ENCODE peak calls at places on chromosomes 5 and 9, in five cellular contexts. One of them, this sample, is unnamed.

GRCh38 chr9:68515304-68516017 is 25.2 kb downstream of the TMEM252 start:
- DNase-seq in NCI-H1092 treated with DMSO at 0.1 percent for 48 hours: no peak
- DNase-seq in NCI-H1694 treated with DMSO at 0.1 percent for 48 hours: no peak
- DNase-seq in LoVo: no peak
- DNase-seq in globus pallidus: no peak
- DNase-seq in this sample: no peak

GRCh38 chr5:174503461-174504265 is 220.7 kb upstream of the MSX2 start:
- DNase-seq in globus pallidus: peak
- DNase-seq in NCI-H1092 treated with DMSO at 0.1 percent for 48 hours: no peak
- DNase-seq in LoVo: peak
- DNase-seq in NCI-H1694 treated with DMSO at 0.1 percent for 48 hours: no peak
- DNase-seq in this sample: peak

GRCh38 chr5:139765409-139766217 is 30.0 kb upstream of the PSD2 start:
- DNase-seq in LoVo: peak
- DNase-seq in NCI-H1092 treated with DMSO at 0.1 percent for 48 hours: peak
- DNase-seq in NCI-H1694 treated with DMSO at 0.1 percent for 48 hours: peak
- DNase-seq in globus pallidus: peak
- DNase-seq in this sample: peak

GRCh38 chr5:168987540-168988300 is 313.2 kb downstream of the SLIT3 start:
- DNase-seq in NCI-H1092 treated with DMSO at 0.1 percent for 48 hours: peak
- DNase-seq in LoVo: peak
- DNase-seq in NCI-H1694 treated with DMSO at 0.1 percent for 48 hours: peak
- DNase-seq in globus pallidus: peak
- DNase-seq in this sample: peak

GRCh38 chr9:107737610-107737986 is 248.0 kb upstream of the KLF4 start:
- DNase-seq in NCI-H1694 treated with DMSO at 0.1 percent for 48 hours: no peak
- DNase-seq in LoVo: no peak
- DNase-seq in globus pallidus: no peak
- DNase-seq in NCI-H1092 treated with DMSO at 0.1 percent for 48 hours: no peak
- DNase-seq in this sample: no peak

GRCh38 chr5:171336486-171337206 is 27.6 kb downstream of the TLX3 start:
- DNase-seq in NCI-H1694 treated with DMSO at 0.1 percent for 48 hours: peak
- DNase-seq in LoVo: peak
- DNase-seq in globus pallidus: peak
- DNase-seq in NCI-H1092 treated with DMSO at 0.1 percent for 48 hours: peak
- DNase-seq in this sample: peak

GRCh38 chr9:126146254-126147145 is 180.1 kb upstream of the MVB12B start:
- DNase-seq in NCI-H1694 treated with DMSO at 0.1 percent for 48 hours: no peak
- DNase-seq in NCI-H1092 treated with DMSO at 0.1 percent for 48 hours: peak
- DNase-seq in globus pallidus: no peak
- DNase-seq in LoVo: peak
- DNase-seq in this sample: no peak

GRCh38 chr9:86470326-86470725 is 116.1 kb upstream of the TUT7 start:
- DNase-seq in NCI-H1092 treated with DMSO at 0.1 percent for 48 hours: no peak
- DNase-seq in NCI-H1694 treated with DMSO at 0.1 percent for 48 hours: no peak
- DNase-seq in globus pallidus: no peak
- DNase-seq in LoVo: no peak
- DNase-seq in this sample: no peak

GRCh38 chr5:119355636-119356383 is at the start of gene TNFAIP8:
- DNase-seq in globus pallidus: peak
- DNase-seq in LoVo: no peak
- DNase-seq in NCI-H1092 treated with DMSO at 0.1 percent for 48 hours: peak
- DNase-seq in NCI-H1694 treated with DMSO at 0.1 percent for 48 hours: no peak
- DNase-seq in this sample: peak

GRCh38 chr5:32390819-32391591 is 53.5 kb downstream of the ZFR start:
- DNase-seq in LoVo: no peak
- DNase-seq in NCI-H1092 treated with DMSO at 0.1 percent for 48 hours: no peak
- DNase-seq in NCI-H1694 treated with DMSO at 0.1 percent for 48 hours: no peak
- DNase-seq in globus pallidus: no peak
- DNase-seq in this sample: no peak

GRCh38 chr9:117744856-117745389 is 40.7 kb downstream of the TLR4 start:
- DNase-seq in NCI-H1694 treated with DMSO at 0.1 percent for 48 hours: no peak
- DNase-seq in LoVo: no peak
- DNase-seq in NCI-H1092 treated with DMSO at 0.1 percent for 48 hours: peak
- DNase-seq in globus pallidus: peak
- DNase-seq in this sample: no peak

GRCh38 chr5:169354263-169354662 is 53.3 kb upstream of the SLIT3 start:
- DNase-seq in LoVo: no peak
- DNase-seq in globus pallidus: no peak
- DNase-seq in NCI-H1694 treated with DMSO at 0.1 percent for 48 hours: no peak
- DNase-seq in NCI-H1092 treated with DMSO at 0.1 percent for 48 hours: no peak
- DNase-seq in this sample: no peak

GRCh38 chr5:79237735-79238560 is 2.0 kb downstream of the JMY start:
- DNase-seq in LoVo: no peak
- DNase-seq in NCI-H1694 treated with DMSO at 0.1 percent for 48 hours: no peak
- DNase-seq in NCI-H1092 treated with DMSO at 0.1 percent for 48 hours: no peak
- DNase-seq in globus pallidus: no peak
- DNase-seq in this sample: no peak

GRCh38 chr5:66230551-66230950 is 86.5 kb downstream of the SREK1 start:
- DNase-seq in LoVo: no peak
- DNase-seq in NCI-H1092 treated with DMSO at 0.1 percent for 48 hours: peak
- DNase-seq in globus pallidus: no peak
- DNase-seq in NCI-H1694 treated with DMSO at 0.1 percent for 48 hours: no peak
- DNase-seq in this sample: no peak

GRCh38 chr5:159341145-159341544 is 10.9 kb upstream of the IL12B start:
- DNase-seq in LoVo: no peak
- DNase-seq in NCI-H1092 treated with DMSO at 0.1 percent for 48 hours: no peak
- DNase-seq in globus pallidus: no peak
- DNase-seq in NCI-H1694 treated with DMSO at 0.1 percent for 48 hours: no peak
- DNase-seq in this sample: no peak

GRCh38 chr9:119291554-119291953 is 77.7 kb downstream of the BRINP1 start:
- DNase-seq in NCI-H1694 treated with DMSO at 0.1 percent for 48 hours: no peak
- DNase-seq in NCI-H1092 treated with DMSO at 0.1 percent for 48 hours: no peak
- DNase-seq in LoVo: no peak
- DNase-seq in globus pallidus: no peak
- DNase-seq in this sample: no peak

GRCh38 chr9:69476016-69476415 is 151.0 kb downstream of the ENTREP1 start:
- DNase-seq in LoVo: no peak
- DNase-seq in NCI-H1092 treated with DMSO at 0.1 percent for 48 hours: no peak
- DNase-seq in globus pallidus: no peak
- DNase-seq in NCI-H1694 treated with DMSO at 0.1 percent for 48 hours: no peak
- DNase-seq in this sample: no peak

GRCh38 chr5:132389453-132390286 is 20.2 kb downstream of the SLC22A5 start:
- DNase-seq in globus pallidus: no peak
- DNase-seq in LoVo: peak
- DNase-seq in NCI-H1092 treated with DMSO at 0.1 percent for 48 hours: no peak
- DNase-seq in NCI-H1694 treated with DMSO at 0.1 percent for 48 hours: no peak
- DNase-seq in this sample: no peak

GRCh38 chr5:7827602-7828001 is 23.3 kb downstream of the CFAP90 start:
- DNase-seq in LoVo: no peak
- DNase-seq in NCI-H1694 treated with DMSO at 0.1 percent for 48 hours: no peak
- DNase-seq in NCI-H1092 treated with DMSO at 0.1 percent for 48 hours: no peak
- DNase-seq in globus pallidus: no peak
- DNase-seq in this sample: no peak

GRCh38 chr9:137053944-137054931 is at the start of gene ENTPD2:
- DNase-seq in globus pallidus: no peak
- DNase-seq in LoVo: peak
- DNase-seq in NCI-H1092 treated with DMSO at 0.1 percent for 48 hours: no peak
- DNase-seq in NCI-H1694 treated with DMSO at 0.1 percent for 48 hours: no peak
- DNase-seq in this sample: peak

GRCh38 chr9:12790883-12791282 is 16.1 kb downstream of the LURAP1L start:
- DNase-seq in globus pallidus: no peak
- DNase-seq in LoVo: no peak
- DNase-seq in NCI-H1694 treated with DMSO at 0.1 percent for 48 hours: peak
- DNase-seq in NCI-H1092 treated with DMSO at 0.1 percent for 48 hours: no peak
- DNase-seq in this sample: no peak

GRCh38 chr5:14664270-14665109 is at the start of gene OTULIN:
- DNase-seq in NCI-H1092 treated with DMSO at 0.1 percent for 48 hours: peak
- DNase-seq in NCI-H1694 treated with DMSO at 0.1 percent for 48 hours: peak
- DNase-seq in LoVo: peak
- DNase-seq in globus pallidus: peak
- DNase-seq in this sample: peak

GRCh38 chr9:70792796-70793195 is 328.6 kb downstream of the TRPM3 start:
- DNase-seq in NCI-H1694 treated with DMSO at 0.1 percent for 48 hours: no peak
- DNase-seq in globus pallidus: no peak
- DNase-seq in NCI-H1092 treated with DMSO at 0.1 percent for 48 hours: no peak
- DNase-seq in LoVo: no peak
- DNase-seq in this sample: no peak

GRCh38 chr9:127057970-127058644 is 64.3 kb downstream of the ANGPTL2 start:
- DNase-seq in NCI-H1092 treated with DMSO at 0.1 percent for 48 hours: no peak
- DNase-seq in LoVo: no peak
- DNase-seq in NCI-H1694 treated with DMSO at 0.1 percent for 48 hours: no peak
- DNase-seq in globus pallidus: peak
- DNase-seq in this sample: no peak

GRCh38 chr5:173946353-173946752 is 42.6 kb upstream of the C5orf47 start:
- DNase-seq in LoVo: no peak
- DNase-seq in NCI-H1092 treated with DMSO at 0.1 percent for 48 hours: no peak
- DNase-seq in globus pallidus: no peak
- DNase-seq in NCI-H1694 treated with DMSO at 0.1 percent for 48 hours: no peak
- DNase-seq in this sample: no peak

GRCh38 chr9:34457266-34458012 is 931 bp downstream of the FAM219A start:
- DNase-seq in globus pallidus: peak
- DNase-seq in NCI-H1694 treated with DMSO at 0.1 percent for 48 hours: peak
- DNase-seq in LoVo: no peak
- DNase-seq in NCI-H1092 treated with DMSO at 0.1 percent for 48 hours: peak
- DNase-seq in this sample: peak

GRCh38 chr9:73152953-73153352 is 1.3 kb downstream of the ANXA1 start:
- DNase-seq in LoVo: no peak
- DNase-seq in NCI-H1694 treated with DMSO at 0.1 percent for 48 hours: no peak
- DNase-seq in globus pallidus: no peak
- DNase-seq in NCI-H1092 treated with DMSO at 0.1 percent for 48 hours: no peak
- DNase-seq in this sample: no peak

GRCh38 chr5:13957032-13957645 is 12.7 kb upstream of the DNAH5 start:
- DNase-seq in NCI-H1694 treated with DMSO at 0.1 percent for 48 hours: peak
- DNase-seq in NCI-H1092 treated with DMSO at 0.1 percent for 48 hours: peak
- DNase-seq in globus pallidus: peak
- DNase-seq in LoVo: peak
- DNase-seq in this sample: peak

GRCh38 chr5:180860273-180860886 is 696 bp downstream of the ZFP62 start:
- DNase-seq in LoVo: peak
- DNase-seq in globus pallidus: no peak
- DNase-seq in NCI-H1092 treated with DMSO at 0.1 percent for 48 hours: peak
- DNase-seq in NCI-H1694 treated with DMSO at 0.1 percent for 48 hours: peak
- DNase-seq in this sample: no peak

GRCh38 chr5:176166427-176166826 is 71.8 kb upstream of the SIMC1 start:
- DNase-seq in LoVo: no peak
- DNase-seq in NCI-H1092 treated with DMSO at 0.1 percent for 48 hours: no peak
- DNase-seq in globus pallidus: no peak
- DNase-seq in NCI-H1694 treated with DMSO at 0.1 percent for 48 hours: no peak
- DNase-seq in this sample: no peak